ENCODE peak calls at places on chromosomes 1 and 21, in six cellular contexts. A is left ventricle myocardium inferior, G is neuronal stem cell, U is dorsolateral prefrontal cortex, C is mesendoderm, Y is heart right ventricle. E is an unnamed sample.

GRCh38 chr1:167564592-167564991 is 11.0 kb upstream of the CREG1 start:
- DNase-seq in A (no peak), Y (no peak), U (no peak), G (no peak), C (peak; percentile 77), E (no peak)

GRCh38 chr21:41953831-41954653 is at the start of gene C2CD2:
- DNase-seq in A (peak; percentile 77), G (peak; percentile 42), Y (peak; percentile 69), C (peak; percentile 85), U (no peak), E (no peak)

GRCh38 chr1:99992044-99992722 is 22.4 kb downstream of the SLC35A3 start:
- DNase-seq in U (no peak), C (no peak), A (no peak), Y (no peak), G (no peak), E (no peak)

GRCh38 chr1:67429011-67429527 is 1.1 kb downstream of the SERBP1 start:
- DNase-seq in Y (peak; percentile 11), G (no peak), U (no peak), C (no peak), A (no peak), E (no peak)

GRCh38 chr1:225657462-225657989 is 4.6 kb upstream of the ENAH start:
- DNase-seq in A (no peak), Y (no peak), U (no peak), C (peak; percentile 63), G (no peak), E (peak; percentile 95)

GRCh38 chr21:44779417-44780139 is 22.0 kb downstream of the UBE2G2 start:
- DNase-seq in A (no peak), Y (no peak), C (no peak), U (no peak), G (no peak), E (no peak)

GRCh38 chr1:97726386-97726785 is 194.4 kb downstream of the DPYD start:
- DNase-seq in A (no peak), U (no peak), G (no peak), Y (no peak), C (no peak), E (no peak)

GRCh38 chr1:168488153-168488552 is 55.6 kb downstream of the XCL2 start:
- DNase-seq in A (peak; percentile 60), G (no peak), U (no peak), Y (peak; percentile 40), C (no peak), E (no peak)

GRCh38 chr21:35046223-35046690 is 2.8 kb downstream of the RUNX1 start:
- DNase-seq in G (no peak), U (no peak), C (no peak), Y (no peak), A (no peak), E (no peak)

GRCh38 chr1:38609166-38609880 is 250.2 kb downstream of the RRAGC start:
- DNase-seq in C (no peak), Y (no peak), G (no peak), A (no peak), U (no peak), E (no peak)

GRCh38 chr1:51912881-51913280 is 34.4 kb upstream of the NRDC start:
- DNase-seq in C (no peak), Y (no peak), G (no peak), U (no peak), A (no peak), E (no peak)

GRCh38 chr1:56627636-56628039 is 17.5 kb upstream of the PRKAA2 start:
- DNase-seq in U (no peak), A (no peak), C (peak; percentile 33), G (no peak), Y (no peak), E (peak; percentile 67)

GRCh38 chr1:107523736-107524135 is 382.9 kb downstream of the NTNG1 start:
- DNase-seq in G (peak; percentile 40), U (no peak), Y (no peak), A (no peak), C (peak; percentile 21), E (no peak)

GRCh38 chr1:42953182-42954180 is 5.2 kb downstream of the SLC2A1 start:
- DNase-seq in A (no peak), C (no peak), G (no peak), Y (no peak), U (peak; percentile 58), E (no peak)

GRCh38 chr1:153763365-153764225 is 11.6 kb upstream of the SLC27A3 start:
- DNase-seq in U (no peak), A (no peak), C (no peak), Y (peak; percentile 56), G (no peak), E (no peak)

GRCh38 chr1:213666113-213666512 is 321.7 kb upstream of the PROX1 start:
- DNase-seq in U (no peak), Y (no peak), A (no peak), C (no peak), G (no peak), E (no peak)

GRCh38 chr1:175742790-175743459 is 470 bp downstream of the TNR start:
- DNase-seq in G (peak; percentile 65), U (peak; percentile 38), A (no peak), C (peak; percentile 91), Y (peak; percentile 6), E (peak; percentile 17)
- H3K4me3 ChIP-seq in G (no peak overlapping the region), U (peak overlapping the region; percentile 60), A (no peak overlapping the region), C (no peak overlapping the region), Y (no peak overlapping the region), E (no peak overlapping the region)

DNA sequence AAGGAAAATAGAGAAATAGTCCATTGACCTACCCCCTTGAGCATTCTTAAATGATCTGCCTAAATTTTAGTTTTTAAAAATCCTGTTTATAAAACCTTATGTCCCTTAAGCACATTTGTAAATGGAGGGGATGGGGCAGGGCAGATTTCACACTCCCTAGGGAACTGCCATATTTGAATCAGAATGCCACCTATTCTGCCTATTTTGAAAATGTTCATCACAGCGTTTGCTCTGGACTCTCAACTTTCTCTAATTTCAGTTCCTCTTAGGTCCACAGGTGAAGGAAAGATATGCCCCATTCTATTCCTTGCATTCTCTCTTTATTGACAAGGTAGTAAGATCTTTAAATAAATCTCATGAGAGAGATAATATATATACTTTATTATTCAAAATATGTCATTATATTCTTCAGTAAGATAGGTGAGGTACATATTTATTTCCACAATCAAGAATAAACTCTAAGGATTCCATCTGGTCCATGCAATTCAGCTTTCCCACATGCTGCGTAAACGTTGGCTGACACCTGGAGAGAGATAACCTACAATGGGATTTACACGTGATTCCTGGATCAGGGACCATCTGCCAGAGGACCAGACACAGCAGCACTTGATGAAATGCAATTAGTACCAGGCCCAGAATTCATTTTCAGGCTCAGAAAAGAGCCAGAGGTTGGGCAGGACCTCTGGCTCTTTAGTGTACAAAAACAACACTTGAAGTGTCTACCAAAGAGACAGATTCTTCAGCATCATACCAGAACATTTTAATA is 1.2 kb upstream of the LPGAT1 start:
- DNase-seq in C (peak; percentile 62), U (no peak), Y (no peak), A (no peak), G (no peak), E (no peak)
- H3K4me3 ChIP-seq in C (no peak overlapping the region), U (no peak overlapping the region), Y (no peak overlapping the region), A (peak overlapping the region; percentile 81), G (no peak overlapping the region), E (no peak overlapping the region)

DNA sequence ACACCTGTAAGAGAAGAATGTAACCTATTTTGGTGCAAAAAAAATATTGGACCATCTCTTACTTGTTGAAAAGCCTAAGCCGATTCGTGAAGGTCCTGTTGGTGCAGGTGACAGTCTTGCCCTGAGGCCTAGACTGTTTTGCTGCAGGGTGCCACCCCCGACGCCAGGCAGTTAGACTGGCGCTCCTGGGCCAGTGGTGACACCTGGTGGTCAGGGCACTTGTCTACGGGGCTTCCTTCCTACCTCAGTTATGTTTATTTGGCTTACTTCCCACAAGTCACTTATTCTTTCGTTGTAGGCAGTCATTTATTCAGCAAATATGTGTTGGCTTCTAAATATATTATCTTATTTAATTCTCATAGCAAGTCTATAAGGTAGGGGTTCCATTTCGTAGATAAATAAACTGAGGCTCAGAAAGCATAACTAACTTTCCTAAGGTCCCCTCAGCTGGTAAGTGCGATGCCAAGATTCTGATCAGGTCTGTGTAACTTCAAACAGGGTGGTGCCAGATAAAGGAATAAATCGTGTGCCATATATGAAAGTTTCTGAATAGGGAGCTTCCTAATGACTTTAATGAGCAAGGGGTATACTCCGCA is 1.9 kb downstream of the EEIG2 start:
- DNase-seq in U (peak; percentile 34), G (no peak), A (peak; percentile 38), Y (peak; percentile 23), C (peak; percentile 88), E (peak; percentile 69)
- H3K4me3 ChIP-seq in U (peak overlapping the region; percentile 71), G (no peak overlapping the region), A (peak overlapping the region; percentile 78), Y (no peak overlapping the region), C (no peak overlapping the region), E (no peak overlapping the region)

DNA sequence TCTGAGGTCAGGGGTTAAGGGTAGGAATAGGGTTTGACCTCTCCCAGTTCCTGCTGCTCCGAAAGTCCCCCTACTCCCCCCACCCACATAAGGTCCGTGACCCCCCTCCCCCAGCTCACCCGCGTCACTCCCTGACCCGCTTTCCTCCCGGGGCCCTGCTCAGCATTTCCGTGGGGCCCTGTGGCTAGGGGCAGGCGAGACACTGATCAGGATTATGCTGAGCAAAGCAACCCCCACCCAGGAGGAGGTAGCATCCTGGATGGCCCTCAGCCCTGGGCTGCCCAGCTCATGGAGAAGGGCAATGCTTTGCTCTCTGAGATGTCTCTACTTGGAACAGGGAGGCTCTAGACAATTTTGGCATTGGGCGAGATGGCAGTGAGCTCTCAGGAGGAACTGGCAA is 3.7 kb downstream of the RORC start:
- DNase-seq in Y (no peak), A (no peak), U (no peak), C (no peak), G (no peak), E (no peak)
- H3K4me3 ChIP-seq in Y (no peak overlapping the region), A (no peak overlapping the region), U (no peak overlapping the region), C (no peak overlapping the region), G (no peak overlapping the region), E (no peak overlapping the region)

DNA sequence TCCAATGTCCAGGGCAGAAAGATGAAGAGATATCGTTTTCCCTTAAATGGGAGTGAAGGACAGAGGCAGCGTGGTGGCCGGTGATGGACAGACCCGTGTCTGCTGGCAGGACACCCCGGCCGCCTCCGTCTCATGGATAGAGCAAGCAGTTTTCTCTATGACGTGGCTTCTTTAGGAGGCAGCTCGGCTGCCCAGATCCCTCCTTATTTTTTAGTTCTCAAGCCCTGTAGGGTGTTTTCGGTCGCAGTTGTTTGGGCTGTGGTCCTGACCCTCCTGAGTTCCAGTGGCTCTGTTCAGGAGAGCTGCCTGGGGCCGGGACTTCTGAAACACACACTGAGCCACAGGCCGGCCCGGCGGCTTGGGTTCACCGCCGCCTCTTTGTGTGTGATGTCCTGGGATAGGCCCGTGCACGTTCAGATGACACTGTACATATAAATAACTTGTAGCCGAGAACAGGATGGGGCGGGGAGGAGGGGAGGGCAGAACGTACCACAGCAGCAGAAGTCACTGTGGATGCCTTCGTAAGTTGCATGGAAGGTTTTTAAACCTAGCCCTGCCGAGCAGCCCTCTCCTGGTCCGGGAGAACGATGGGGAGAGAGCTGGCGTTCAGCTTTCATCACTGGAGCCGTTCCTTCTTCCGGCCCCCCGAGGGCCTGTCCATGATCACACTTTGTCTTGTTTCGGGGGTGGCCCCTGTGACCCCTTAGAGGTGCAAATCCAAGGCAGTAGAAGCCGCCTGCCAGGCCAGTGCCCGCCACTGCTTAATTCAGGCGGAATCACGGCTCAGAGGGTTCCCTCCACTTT is 65.2 kb downstream of the SIK1 start:
- DNase-seq in A (peak; percentile 72), U (no peak), C (no peak), Y (peak; percentile 79), G (no peak), E (no peak)
- H3K4me3 ChIP-seq in A (peak overlapping the region; percentile 56), U (no peak overlapping the region), C (no peak overlapping the region), Y (peak overlapping the region; percentile 27), G (no peak overlapping the region), E (no peak overlapping the region)

GRCh38 chr1:210696709-210697108 is 368.0 kb downstream of the HHAT start:
- DNase-seq in C (no peak), G (no peak), A (no peak), Y (no peak), U (no peak), E (no peak)
- H3K4me3 ChIP-seq in C (no peak overlapping the region), G (no peak overlapping the region), A (no peak overlapping the region), Y (no peak overlapping the region), U (no peak overlapping the region), E (no peak overlapping the region)

GRCh38 chr1:10532357-10532756 is 57.6 kb downstream of the PEX14 start:
- DNase-seq in U (no peak), C (no peak), Y (no peak), G (no peak), A (no peak), E (no peak)
- H3K4me3 ChIP-seq in U (no peak overlapping the region), C (no peak overlapping the region), Y (no peak overlapping the region), G (no peak overlapping the region), A (no peak overlapping the region), E (no peak overlapping the region)

E was measured in LNCaP clone FGC.